ENCODE peak calls at places on chromosomes 4 and X, in nine cellular contexts. D is tibial artery; U is stomach; J is tibial nerve; H is fibroblast of lung; F is HL-60; X is fibroblast of mammary gland; K is fibroblast of villous mesenchyme; Z is CD8-positive, alpha-beta T cell. G is an unnamed sample.

GRCh38 chr4:1045193-1045594 is 33.8 kb downstream of the FGFRL1 start:
- DNase-seq in J (no peak), X (no peak), D (no peak), F (no peak), H (no peak), K (no peak), U (no peak), Z (no peak), G (no peak)

GRCh38 chrX:7586126-7586525 is 256.8 kb upstream of the VCX start:
- DNase-seq in U (no peak), F (peak), K (peak), X (peak), D (no peak), H (peak), J (no peak), Z (no peak), G (peak)

GRCh38 chr4:183220246-183220645 is 99.8 kb downstream of the CLDN22 start:
- DNase-seq in F (no peak), K (no peak), U (no peak), H (no peak), X (no peak), D (no peak), Z (no peak), J (no peak), G (no peak)

GRCh38 chrX:45784590-45784989 is 583.9 kb upstream of the DIPK2B start:
- DNase-seq in F (no peak), Z (no peak), U (no peak), K (no peak), D (no peak), J (no peak), H (no peak), X (no peak), G (no peak)

GRCh38 chr4:125085-125820 is 952 bp downstream of the ZNF718 start:
- DNase-seq in K (peak), J (no peak), Z (peak), F (peak), X (peak), D (no peak), H (peak), U (peak), G (peak)

GRCh38 chrX:110086162-110086915 is 83.4 kb downstream of the TMEM164 start:
- DNase-seq in Z (no peak), H (peak), D (no peak), U (no peak), J (no peak), F (no peak), K (peak), X (peak), G (peak)

GRCh38 chrX:3326721-3327120 is 19.7 kb downstream of the MXRA5 start:
- DNase-seq in J (no peak), F (no peak), X (peak), H (no peak), Z (no peak), D (no peak), U (no peak), K (peak), G (no peak)

GRCh38 chrX:47227334-47227583 is 5.5 kb upstream of the USP11 start:
- DNase-seq in X (no peak), F (no peak), U (no peak), H (no peak), J (no peak), Z (no peak), D (no peak), K (no peak), G (no peak)

GRCh38 chrX:153495903-153496629 is 1.3 kb downstream of the BGN start:
- DNase-seq in X (no peak), F (no peak), K (no peak), Z (no peak), J (no peak), D (no peak), U (no peak), H (no peak), G (no peak)
- H3K4me3 ChIP-seq in X (peak), F (no peak), K (peak), Z (no peak), J (no peak), D (peak), U (no peak), H (peak), G (peak)

GRCh38 chr4:37132351-37132989 is 112.1 kb upstream of the NWD2 start:
- DNase-seq in D (no peak), U (no peak), Z (no peak), X (no peak), F (no peak), H (no peak), K (no peak), J (no peak), G (no peak)
- TF ChIP-seq CTCF in D (peak), U (no peak), Z (no peak), X (no peak), F (no peak), H (no peak), K (no peak), J (no peak), G (no peak)

DNA sequence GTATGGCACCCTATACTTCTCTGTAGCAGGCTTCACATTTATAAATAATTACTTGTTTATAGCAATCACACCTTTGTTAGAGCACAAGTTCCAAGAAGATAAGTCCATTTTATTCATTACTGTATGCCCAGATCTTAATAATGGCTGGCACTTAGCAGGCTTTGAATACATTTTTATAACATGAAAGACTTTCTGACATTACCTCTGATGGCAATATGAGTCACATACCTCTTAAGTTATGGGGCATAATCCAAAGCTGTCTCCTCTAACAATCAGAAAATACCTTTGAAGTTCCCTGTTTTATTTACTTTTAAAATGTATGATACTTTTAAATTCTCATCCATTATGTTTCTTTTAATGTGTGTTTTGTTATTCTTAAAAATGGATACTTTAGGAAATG is 12.2 kb downstream of the SCRG1 start:
- DNase-seq in J (no peak), U (no peak), F (no peak), H (no peak), K (no peak), Z (no peak), D (no peak), X (no peak), G (no peak)
- H3K4me3 ChIP-seq in J (no peak), U (no peak), F (no peak), H (no peak), K (no peak), Z (no peak), D (no peak), X (no peak), G (no peak)

GRCh38 chr4:99679204-99679603 is 21.6 kb upstream of the C4orf54 start:
- DNase-seq in D (no peak), U (no peak), F (no peak), H (no peak), Z (no peak), J (no peak), X (no peak), K (no peak), G (peak)
- TF ChIP-seq CTCF in D (no peak), U (no peak), F (no peak), H (no peak), Z (no peak), J (no peak), X (no peak), K (no peak), G (no peak)

G was measured in cardiac fibroblast.